ENCODE peak calls at places on chromosomes 3 and 15, in four cellular contexts. M is pancreas, C is AG09309, O is tibial nerve. J is an unnamed sample.

GRCh38 chr15:58701376-58701775 is 48.1 kb downstream of the ADAM10 start:
- DNase-seq in M (no peak), C (no peak), O (no peak), J (no peak)

GRCh38 chr15:33328105-33328504 is 17.3 kb downstream of the RYR3 start:
- DNase-seq in M (no peak), C (no peak), O (no peak), J (no peak)

GRCh38 chr3:196341142-196341541 is 3.0 kb upstream of the TM4SF19 start:
- DNase-seq in M (no peak), C (peak; percentile 38), O (no peak), J (no peak)

GRCh38 chr3:134485075-134485536 is 679 bp downstream of the ANAPC13 start:
- DNase-seq in M (no peak), C (no peak), O (no peak), J (no peak)

GRCh38 chr3:50050361-50050760 is 38.4 kb upstream of the RBM5 start:
- DNase-seq in M (no peak), C (peak; percentile 52), O (no peak), J (no peak)

GRCh38 chr15:89101302-89102191 is 13.3 kb downstream of the ABHD2 start:
- DNase-seq in M (peak; percentile 67), C (peak; percentile 86), O (peak; percentile 62), J (peak; percentile 86)

GRCh38 chr3:50292924-50293801 is 934 bp upstream of the IFRD2 start:
- DNase-seq in M (peak; percentile 75), C (no peak), O (no peak), J (no peak)

GRCh38 chr15:36332301-36332700 is 247.1 kb upstream of the CDIN1 start:
- DNase-seq in M (no peak), C (peak; percentile 61), O (no peak), J (no peak)

GRCh38 chr3:46865034-46865507 is 1.8 kb upstream of the MYL3 start:
- DNase-seq in M (peak; percentile 14), C (no peak), O (no peak), J (peak; percentile 65)

GRCh38 chr3:99473321-99473751 is 165.1 kb upstream of the COL8A1 start:
- DNase-seq in M (no peak), C (peak; percentile 34), O (no peak), J (no peak)

GRCh38 chr3:56357266-56357665 is 111.0 kb downstream of the ERC2 start:
- DNase-seq in M (no peak), C (no peak), O (no peak), J (no peak)

GRCh38 chr3:52054689-52055511 is 1.5 kb downstream of the DUSP7 start:
- DNase-seq in M (peak; percentile 54), C (no peak), O (no peak), J (no peak)

GRCh38 chr3:13451301-13451673 is 28.8 kb upstream of the HDAC11 start:
- DNase-seq in M (no peak), C (no peak), O (no peak), J (no peak)

GRCh38 chr15:87741350-87741749 is 515.2 kb downstream of the NTRK3 start:
- DNase-seq in M (no peak), C (no peak), O (no peak), J (no peak)

GRCh38 chr3:120170223-120170622 is 76.0 kb upstream of the GSK3B start:
- DNase-seq in M (no peak), C (no peak), O (no peak), J (no peak)

GRCh38 chr3:156400735-156401134 is 154.2 kb downstream of the SSR3 start:
- DNase-seq in M (no peak), C (no peak), O (no peak), J (no peak)

GRCh38 chr15:65906396-65906795 is 37.1 kb downstream of the RAB11A start:
- DNase-seq in M (no peak), C (no peak), O (no peak), J (no peak)

GRCh38 chr3:117887896-117888295 is 1146.8 kb downstream of the IGSF11 start:
- DNase-seq in M (no peak), C (no peak), O (no peak), J (no peak)

GRCh38 chr15:71975816-71976150 is 142.2 kb downstream of the MYO9A start:
- DNase-seq in M (no peak), C (no peak), O (no peak), J (no peak)

GRCh38 chr3:128619146-128619890 is 31.3 kb downstream of the RPN1 start:
- DNase-seq in M (no peak), C (peak; percentile 52), O (no peak), J (no peak)

GRCh38 chr15:44501768-44502366 is 35.1 kb upstream of the EIF3J start:
- DNase-seq in M (no peak), C (peak; percentile 8), O (no peak), J (no peak)

GRCh38 chr3:72675243-72675642 is 173.0 kb downstream of the SHQ1 start:
- DNase-seq in M (no peak), C (no peak), O (no peak), J (no peak)

GRCh38 chr3:48432411-48433371 is 2.8 kb upstream of the PLXNB1 start:
- DNase-seq in M (no peak), C (no peak), O (no peak), J (no peak)
- TF ChIP-seq CTCF in M (no peak), C (peak; percentile 11), O (no peak), J (no peak)

GRCh38 chr15:19973718-19974117 is 567.9 kb downstream of the GOLGA6L6 start:
- DNase-seq in M (no peak), C (no peak), O (no peak), J (no peak)
- TF ChIP-seq CTCF in M (no peak), C (no peak), O (no peak), J (no peak)

DNA sequence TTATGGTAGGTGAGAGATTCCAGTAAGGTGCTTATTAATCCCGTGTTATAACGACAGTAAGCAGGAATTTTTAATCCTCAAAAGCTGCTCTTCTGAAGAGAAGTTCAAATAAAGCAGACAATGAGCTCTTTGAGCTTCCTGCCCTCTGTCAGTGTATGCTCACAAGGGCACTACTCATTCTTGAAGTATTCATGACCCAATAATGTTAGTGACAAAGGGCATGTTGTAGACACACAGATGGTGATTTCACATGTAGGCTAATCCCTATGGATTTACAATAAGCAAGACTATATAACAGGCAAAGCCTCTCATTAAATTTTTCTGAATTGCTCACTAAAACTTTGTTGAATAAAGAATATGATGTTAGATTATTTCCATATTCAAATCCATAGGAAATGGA is 578.6 kb downstream of the RSL24D1 start:
- DNase-seq in M (no peak), C (no peak), O (no peak), J (no peak)
- TF ChIP-seq CTCF in M (no peak), C (no peak), O (no peak), J (no peak)

DNA sequence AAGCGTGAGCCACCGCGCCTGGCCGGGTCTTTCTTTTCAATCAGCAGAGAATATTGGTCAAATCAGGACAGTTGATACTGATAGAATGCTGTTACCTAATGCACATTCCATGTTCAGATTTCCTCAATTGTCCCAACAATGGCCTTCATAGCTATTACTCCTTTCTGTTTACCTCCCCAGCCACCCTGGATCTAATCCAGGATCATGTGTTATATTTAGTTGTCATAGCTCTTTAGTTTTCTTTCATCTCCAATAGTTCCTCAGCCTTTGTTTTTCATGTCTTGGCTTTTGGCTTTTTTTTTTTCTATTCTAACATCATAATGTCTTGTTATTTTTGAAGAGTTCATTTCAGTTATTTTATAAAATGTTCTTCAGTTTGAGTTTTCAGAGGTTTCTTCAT is 14.6 kb downstream of the USP3 start:
- DNase-seq in M (no peak), C (no peak), O (no peak), J (no peak)
- TF ChIP-seq CTCF in M (no peak), C (no peak), O (no peak), J (no peak)

DNA sequence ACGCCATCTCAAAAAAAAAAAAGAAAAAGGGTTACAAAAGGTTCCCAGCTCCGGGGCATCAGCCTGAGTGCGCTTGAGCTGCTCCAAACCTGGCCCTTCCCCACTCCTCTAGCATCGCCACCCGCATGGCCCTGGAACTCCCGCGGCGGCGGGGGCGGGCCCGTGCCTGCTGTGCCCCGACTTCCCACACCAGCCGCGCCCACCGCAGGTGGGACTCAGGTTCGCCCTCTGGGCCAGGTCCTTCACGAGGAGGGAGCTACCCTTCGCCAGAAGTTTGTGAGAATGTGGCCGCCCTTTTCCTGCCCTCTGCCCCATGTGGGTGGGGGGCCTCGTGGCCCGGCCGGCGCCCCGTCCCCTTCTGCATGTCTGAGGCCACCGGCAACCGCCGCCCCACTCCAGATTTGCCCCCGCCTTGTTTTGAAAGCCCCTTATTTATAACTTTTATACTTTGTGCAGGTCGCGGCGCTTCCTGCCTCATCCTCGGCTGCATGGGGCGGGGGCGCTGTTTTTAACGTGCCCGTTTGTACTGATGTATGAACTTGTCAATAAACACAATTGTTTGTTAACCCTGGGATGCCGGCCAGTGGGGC is 507 bp upstream of the JMJD7 start:
- DNase-seq in M (no peak), C (no peak), O (no peak), J (no peak)
- TF ChIP-seq CTCF in M (no peak), C (no peak), O (no peak), J (no peak)